ENCODE peak calls at places on chromosome 13, in six cellular contexts. P is colonic mucosa, W is foreskin fibroblast, I is GM20000, S is GM13977, B is AG09309. H is an unnamed sample.

GRCh38 chr13:112260108-112261055 is 115.8 kb upstream of the SPACA7 start:
- DNase-seq in I (no peak), S (peak), W (no peak), B (no peak), P (no peak), H (no peak)

GRCh38 chr13:94195715-94196114 is 283.8 kb downstream of the DCT start:
- DNase-seq in P (no peak), W (peak), I (no peak), B (peak), S (no peak), H (no peak)

GRCh38 chr13:28320884-28321574 is 173.9 kb downstream of the FLT1 start:
- DNase-seq in P (no peak), S (no peak), I (no peak), B (no peak), W (no peak), H (no peak)

GRCh38 chr13:24747248-24748151 is 16.5 kb upstream of the RNF17 start:
- DNase-seq in I (no peak), W (no peak), P (no peak), S (no peak), B (no peak), H (peak)

GRCh38 chr13:67023088-67023893 is 206.8 kb downstream of the PCDH9 start:
- DNase-seq in I (no peak), P (no peak), W (peak), S (no peak), B (peak), H (peak)

GRCh38 chr13:27442071-27442647 is 8.2 kb downstream of the MTIF3 start:
- DNase-seq in P (peak), W (no peak), I (no peak), S (no peak), B (no peak), H (peak)

GRCh38 chr13:50798923-50799322 is 44.6 kb downstream of the DLEU7 start:
- DNase-seq in B (peak), S (no peak), I (no peak), P (no peak), W (peak), H (no peak)

GRCh38 chr13:23321534-23322241 is 111.8 kb downstream of the SACS start:
- DNase-seq in S (peak), P (no peak), W (peak), I (peak), B (peak), H (peak)

GRCh38 chr13:32894589-32895001 is 121.6 kb upstream of the KL start:
- DNase-seq in S (no peak), B (peak), W (peak), P (no peak), I (no peak), H (no peak)

GRCh38 chr13:101709952-101710351 is 257.5 kb downstream of the ITGBL1 start:
- DNase-seq in S (no peak), B (no peak), I (no peak), W (no peak), P (no peak), H (no peak)

GRCh38 chr13:96617528-96617927 is 376.7 kb downstream of the OXGR1 start:
- DNase-seq in B (no peak), S (no peak), W (no peak), P (no peak), I (no peak), H (no peak)

GRCh38 chr13:102055116-102055515 is 346.7 kb downstream of the FGF14 start:
- DNase-seq in S (no peak), W (no peak), I (no peak), B (no peak), P (no peak), H (no peak)

GRCh38 chr13:109684836-109685602 is 101.4 kb downstream of the IRS2 start:
- DNase-seq in S (no peak), I (no peak), W (no peak), P (peak), B (no peak), H (no peak)

GRCh38 chr13:43830481-43830873 is 43.7 kb upstream of the ENOX1 start:
- DNase-seq in W (peak), P (no peak), I (no peak), S (no peak), B (peak), H (no peak)

GRCh38 chr13:73956101-73956500 is 178.1 kb downstream of the KLF12 start:
- DNase-seq in W (no peak), B (no peak), P (no peak), I (no peak), S (no peak), H (no peak)

DNA sequence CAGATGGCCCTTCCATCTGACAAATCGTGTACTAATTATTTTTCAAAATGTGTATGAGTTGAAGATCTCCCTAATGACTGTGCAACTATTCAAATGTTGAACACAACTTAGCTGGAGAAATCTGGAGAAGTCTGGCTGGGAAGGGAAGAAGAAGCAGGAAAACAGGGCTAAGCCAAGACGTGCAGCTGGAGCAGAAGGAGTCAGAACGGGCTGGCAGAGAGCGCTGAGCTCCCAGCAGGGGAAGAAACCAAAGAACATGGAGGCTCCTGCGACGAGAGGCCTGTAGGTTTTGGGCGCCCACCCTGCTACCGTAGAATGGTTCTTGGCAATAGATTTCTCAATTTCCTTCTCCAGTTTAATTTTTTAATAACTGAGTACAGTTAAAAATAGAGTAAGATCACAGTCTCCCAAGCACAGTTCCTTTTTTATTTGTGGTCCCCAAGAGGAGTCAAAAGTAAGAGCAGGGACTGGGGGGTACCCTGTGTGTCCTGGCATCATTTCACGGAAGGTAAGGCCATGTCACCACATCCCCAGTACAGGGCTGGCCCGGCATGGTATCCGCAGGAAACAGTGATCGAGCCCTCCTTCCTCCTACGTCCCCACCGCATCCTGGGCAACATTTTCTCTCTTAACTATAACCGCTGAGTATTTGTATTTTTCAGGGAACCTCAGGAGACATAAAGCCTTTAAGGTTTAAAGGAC is 13.4 kb upstream of the LATS2 start:
- DNase-seq in B (no peak), S (peak), P (no peak), I (peak), W (no peak), H (peak)
- TF ChIP-seq CTCF in B (no peak), S (no peak), P (no peak), I (no peak), W (no peak), H (no peak)

GRCh38 chr13:77016888-77017623 is 9.9 kb downstream of the FBXL3 start:
- DNase-seq in S (no peak), W (no peak), I (no peak), B (no peak), P (no peak), H (no peak)
- TF ChIP-seq CTCF in S (no peak), W (no peak), I (no peak), B (no peak), P (no peak), H (no peak)

DNA sequence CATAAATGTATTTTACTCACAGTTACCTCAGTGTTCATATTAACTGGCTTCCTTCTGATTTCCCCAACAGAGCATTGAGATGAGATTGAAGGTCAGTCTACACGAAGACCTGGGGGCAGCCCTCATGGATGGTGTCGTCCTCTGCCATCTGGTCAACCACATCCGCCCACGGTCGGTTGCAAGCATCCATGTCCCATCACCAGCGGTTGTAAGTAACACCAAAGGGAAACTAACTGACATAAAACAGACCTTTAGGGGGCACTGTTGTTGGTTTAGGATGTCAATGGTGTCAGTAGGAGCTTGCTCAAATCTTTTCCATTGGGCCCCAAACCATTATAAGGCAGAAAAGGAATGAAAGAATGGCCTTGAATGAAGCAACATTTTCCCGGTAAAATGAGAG is 68.2 kb downstream of the ESD start:
- DNase-seq in I (peak), B (no peak), S (peak), W (no peak), P (no peak), H (peak)
- TF ChIP-seq CTCF in I (no peak), B (peak), S (peak), W (no peak), P (peak), H (peak)

GRCh38 chr13:49098198-49098597 is 121.9 kb upstream of the MLNR start:
- DNase-seq in S (no peak), B (peak), P (no peak), W (peak), I (no peak), H (no peak)

GRCh38 chr13:49100637-49101570 is 119.2 kb upstream of the MLNR start:
- DNase-seq in S (no peak), B (no peak), I (no peak), W (no peak), P (no peak), H (no peak)

GRCh38 chr13:49099513-49099877 is 120.6 kb upstream of the MLNR start:
- DNase-seq in B (no peak), W (no peak), S (no peak), I (no peak), P (no peak), H (no peak)

GRCh38 chr13:49097374-49097773 is 121.7 kb downstream of the FNDC3A start:
- DNase-seq in W (peak), S (no peak), P (no peak), B (peak), I (no peak), H (no peak)

GRCh38 chr13:49098771-49099512 is 121.2 kb upstream of the MLNR start:
- DNase-seq in S (no peak), W (no peak), I (no peak), P (no peak), B (no peak), H (peak)
- TF ChIP-seq CTCF in S (peak), W (peak), I (no peak), P (peak), B (peak), H (peak)

DNA sequence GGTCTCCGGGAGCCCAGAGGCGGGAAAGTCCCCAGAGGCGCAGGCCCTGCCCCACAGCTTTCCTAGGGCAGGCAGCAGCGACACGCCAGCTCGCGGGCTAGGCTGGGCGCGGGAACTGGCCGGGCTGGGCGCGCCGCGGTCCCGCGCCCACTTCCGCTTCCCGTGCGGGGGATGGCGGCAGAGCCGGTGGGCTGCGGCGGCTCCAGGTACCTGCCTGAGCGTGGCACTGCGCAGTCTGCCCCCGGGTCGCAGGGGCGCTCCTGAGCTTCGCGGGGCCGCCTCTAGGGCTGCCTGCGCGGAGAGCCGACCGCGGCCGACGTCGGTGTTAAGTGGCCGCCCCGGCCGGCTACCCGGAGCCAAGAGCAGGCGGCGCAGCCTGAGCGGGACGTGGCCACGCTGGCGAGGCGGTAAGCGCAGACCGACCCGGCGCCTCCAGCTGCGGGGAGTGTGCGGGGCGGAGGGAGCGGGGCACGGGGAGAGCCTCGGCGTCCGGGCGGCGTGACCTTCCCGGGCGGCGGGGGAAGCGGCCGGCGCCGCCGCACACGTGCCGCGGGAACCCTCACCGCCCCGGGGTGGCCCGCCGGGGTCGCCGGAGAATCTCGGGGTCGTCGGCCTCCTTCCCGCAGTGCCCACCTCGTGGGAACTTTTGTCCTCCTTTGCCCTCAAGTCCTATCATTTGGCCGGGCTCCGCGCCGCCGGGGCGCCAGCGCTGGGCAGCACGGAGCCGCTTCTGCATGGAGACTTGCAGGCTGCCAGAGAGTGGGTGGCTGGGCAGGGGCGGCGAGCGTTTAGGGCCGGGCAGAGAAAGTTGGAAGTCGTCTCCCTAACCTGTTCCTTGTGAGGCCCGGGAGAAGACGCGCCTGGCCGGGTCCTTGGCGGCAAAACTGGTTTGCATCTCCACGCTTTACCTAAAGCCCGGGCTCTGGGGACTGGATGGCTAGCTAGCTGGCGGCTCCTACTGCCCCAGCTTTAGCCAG is 31.4 kb upstream of the MPHOSPH8 start:
- DNase-seq in P (peak), I (peak), W (peak), B (no peak), S (peak), H (peak)
- TF ChIP-seq CTCF in P (no peak), I (no peak), W (no peak), B (no peak), S (peak), H (no peak)

GRCh38 chr13:111210945-111211469 is 95.9 kb downstream of the ARHGEF7 start:
- DNase-seq in W (no peak), B (no peak), P (no peak), I (no peak), S (no peak), H (no peak)
- TF ChIP-seq CTCF in W (no peak), B (no peak), P (no peak), I (no peak), S (no peak), H (no peak)

DNA sequence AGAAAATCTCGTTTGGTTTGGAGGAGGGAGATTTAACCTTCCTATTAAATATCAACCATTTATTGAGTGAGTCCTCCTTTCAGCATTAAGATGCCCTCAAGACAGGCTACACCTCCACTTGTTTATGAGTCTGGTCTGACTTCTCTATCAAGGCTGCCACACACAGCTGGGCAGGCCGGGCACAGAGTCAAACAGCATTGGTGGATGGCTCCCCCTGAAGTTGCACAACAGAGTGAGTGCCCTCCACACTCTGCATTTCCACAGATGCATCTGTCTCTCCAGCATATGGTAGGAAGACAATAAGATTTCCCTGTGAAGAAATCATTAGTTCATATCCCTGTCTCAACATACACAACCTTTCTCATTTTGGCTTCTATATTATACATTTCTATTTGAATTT is 31.4 kb downstream of the PHF11 start:
- DNase-seq in W (peak), I (no peak), B (no peak), P (no peak), S (no peak), H (no peak)
- TF ChIP-seq CTCF in W (no peak), I (no peak), B (no peak), P (no peak), S (no peak), H (no peak)

GRCh38 chr13:41199526-41199925 is 5.2 kb upstream of the KBTBD7 start:
- DNase-seq in S (peak), P (no peak), I (peak), B (no peak), W (no peak), H (no peak)

GRCh38 chr13:41196011-41196410 is 1.6 kb upstream of the KBTBD7 start:
- DNase-seq in I (no peak), P (no peak), W (no peak), S (no peak), B (no peak), H (no peak)

GRCh38 chr13:41193919-41194824 is at the start of gene KBTBD7:
- DNase-seq in W (peak), I (peak), P (peak), S (peak), B (peak), H (peak)

GRCh38 chr13:41199061-41199460 is 4.7 kb upstream of the KBTBD7 start:
- DNase-seq in W (no peak), P (no peak), B (no peak), I (no peak), S (no peak), H (no peak)

DNA sequence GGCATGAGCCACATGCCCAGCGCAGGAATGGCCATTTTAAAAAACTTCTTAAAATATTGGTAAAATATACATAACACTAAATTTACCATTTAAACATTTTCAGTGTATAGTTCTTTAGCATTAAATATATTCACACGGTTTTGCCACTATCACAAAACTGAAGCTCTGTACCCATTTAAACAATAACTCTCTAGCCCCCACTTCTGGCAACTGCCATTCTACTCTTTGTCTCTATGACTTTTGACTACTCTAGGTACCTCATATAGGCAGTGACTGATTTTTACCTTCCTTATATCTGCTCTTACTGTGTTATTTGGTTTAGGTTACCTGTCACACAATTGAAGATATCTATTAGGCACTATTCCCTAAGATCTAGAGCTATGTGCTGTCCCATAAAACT is 2.3 kb upstream of the KBTBD7 start:
- DNase-seq in P (no peak), S (no peak), W (no peak), I (no peak), B (no peak), H (peak)
- TF ChIP-seq CTCF in P (no peak), S (peak), W (peak), I (no peak), B (peak), H (no peak)

DNA sequence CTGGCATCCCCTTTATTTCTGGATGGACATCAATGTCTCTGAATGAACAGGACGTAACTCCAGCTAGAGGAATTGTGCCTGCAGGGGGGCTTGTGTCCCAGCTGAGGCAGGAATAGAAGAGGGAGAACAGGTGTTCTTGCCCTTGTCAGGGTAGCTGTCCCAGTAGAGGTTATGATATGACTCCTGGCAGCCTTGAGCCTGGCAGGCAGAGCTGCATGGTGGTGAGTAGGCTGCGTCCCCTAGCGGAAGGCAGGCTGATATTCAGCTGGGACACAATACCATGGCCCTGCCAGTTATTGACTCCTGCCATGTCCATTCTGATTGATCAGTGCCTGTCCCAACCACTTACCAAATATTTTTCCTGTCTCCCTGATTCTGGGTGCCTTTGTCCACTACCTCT is 197.2 kb downstream of the RAP2A start:
- DNase-seq in W (no peak), I (peak), B (no peak), P (no peak), S (no peak), H (no peak)
- TF ChIP-seq CTCF in W (no peak), I (no peak), B (peak), P (no peak), S (peak), H (no peak)

DNA sequence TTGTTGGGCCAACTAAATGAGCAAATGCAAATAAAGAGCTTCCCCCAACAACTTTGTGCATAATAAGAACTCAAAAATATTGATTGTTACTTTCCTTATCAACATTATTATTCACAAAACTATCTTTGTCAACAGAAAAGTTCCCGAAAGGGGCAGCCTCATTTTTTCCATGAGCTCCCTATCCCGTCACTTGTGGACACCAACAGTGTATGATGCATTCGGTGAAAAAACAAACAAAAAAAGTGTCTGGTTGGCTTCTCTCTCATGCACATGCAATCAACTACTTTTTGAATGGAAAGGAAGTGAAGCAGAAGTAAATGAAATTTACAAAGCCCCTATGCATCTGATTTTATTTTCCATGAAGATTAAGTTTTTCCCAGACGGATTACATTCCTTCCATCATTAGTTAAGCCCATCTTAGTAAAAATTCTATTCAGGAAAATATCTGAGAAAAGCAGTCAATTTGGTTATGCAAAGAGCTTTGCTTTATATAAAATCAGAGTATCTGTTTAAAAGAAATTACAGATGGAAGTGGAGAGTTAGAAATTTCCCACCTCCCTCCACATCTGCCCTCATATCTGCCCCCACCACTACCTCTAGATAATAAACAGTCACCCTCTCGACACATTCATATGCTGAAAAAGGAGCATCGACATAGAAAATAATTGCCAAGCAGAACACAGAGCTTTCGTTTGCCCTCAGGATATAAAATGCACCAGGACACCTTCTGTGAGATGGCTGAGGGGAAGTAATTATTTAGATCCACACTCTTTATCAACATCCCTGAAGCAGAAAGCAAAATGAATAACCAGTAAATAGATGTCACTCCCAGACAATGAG is 527.0 kb downstream of the RFC3 start:
- DNase-seq in I (no peak), W (no peak), B (no peak), P (no peak), S (no peak), H (no peak)
- TF ChIP-seq CTCF in I (no peak), W (no peak), B (no peak), P (no peak), S (no peak), H (no peak)